ENCODE peak calls at places on chromosomes 5 and 9, in four cellular contexts. F, Y, M and I are unnamed samples.

GRCh38 chr9:87567566-87567965 is 69.9 kb downstream of the DAPK1 start:
- DNase-seq in M (no peak), Y (no peak), F (no peak), I (no peak)

GRCh38 chr5:75507841-75508240 is 3.6 kb downstream of the CERT1 start:
- DNase-seq in Y (no peak), M (no peak), F (no peak), I (no peak)

GRCh38 chr5:150587830-150588494 is 52.5 kb upstream of the SYNPO start:
- DNase-seq in M (no peak), F (no peak), Y (no peak), I (peak)

GRCh38 chr9:93598647-93599241 is 22.4 kb downstream of the PHF2 start:
- DNase-seq in F (no peak), Y (no peak), M (no peak), I (no peak)

GRCh38 chr9:127987103-127987614 is 6.4 kb upstream of the EEIG1 start:
- DNase-seq in F (peak), M (peak), Y (peak), I (peak)

GRCh38 chr9:3467593-3468219 is 58.1 kb downstream of the RFX3 start:
- DNase-seq in M (peak), F (peak), Y (peak), I (peak)

GRCh38 chr5:68711311-68712200 is 382.3 kb upstream of the SLC30A5 start:
- DNase-seq in F (no peak), Y (no peak), M (no peak), I (no peak)

GRCh38 chr5:53943938-53944337 is 366.4 kb downstream of the ARL15 start:
- DNase-seq in M (no peak), Y (no peak), F (no peak), I (no peak)

GRCh38 chr9:133877327-133877726 is 114.8 kb downstream of the VAV2 start:
- DNase-seq in F (no peak), Y (no peak), M (no peak), I (no peak)

GRCh38 chr5:111200828-111201227 is 23.4 kb upstream of the CAMK4 start:
- DNase-seq in F (no peak), M (no peak), Y (no peak), I (no peak)

GRCh38 chr5:154755361-154756202 is at the start of gene LARP1:
- DNase-seq in Y (peak), F (peak), M (peak), I (peak)

DNA sequence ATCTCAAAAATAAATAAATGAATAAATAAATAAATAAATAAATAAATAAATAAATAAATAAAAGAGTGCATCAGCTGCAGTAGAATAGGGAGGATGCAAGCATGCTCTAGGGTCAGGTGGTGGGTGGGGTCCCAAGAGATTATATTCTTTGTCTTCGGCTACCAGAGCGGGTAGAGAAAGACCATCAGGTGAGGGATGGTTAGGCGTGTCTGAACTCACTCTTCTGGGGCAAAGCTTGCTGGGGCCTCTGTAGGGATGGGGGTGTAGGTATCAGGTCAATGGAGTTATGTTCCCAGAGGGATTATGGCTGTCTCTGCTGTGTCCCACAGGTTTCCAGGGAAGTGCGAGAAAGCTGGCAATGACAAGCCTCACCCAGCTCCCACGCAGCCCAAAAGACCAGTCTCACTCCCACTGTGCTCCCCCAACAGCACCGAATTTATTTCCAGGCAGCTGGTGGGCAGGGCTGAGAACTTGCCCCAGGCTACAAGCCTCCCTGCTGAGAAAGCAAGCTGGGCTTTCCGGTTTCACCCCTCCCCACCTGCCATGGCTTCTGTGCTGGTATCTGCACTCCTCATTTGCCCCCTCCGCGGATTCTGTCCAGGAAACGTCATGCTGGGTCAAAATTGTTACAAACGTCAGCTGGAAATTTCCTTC is 180.8 kb downstream of the LURAP1L start:
- DNase-seq in Y (no peak), F (no peak), M (no peak), I (no peak)
- H3K27ac ChIP-seq in Y (no peak), F (no peak), M (no peak), I (no peak)

GRCh38 chr9:36872641-36873040 is 161.4 kb downstream of the PAX5 start:
- DNase-seq in M (no peak), Y (no peak), F (no peak), I (peak)

GRCh38 chr9:36873247-36873875 is 160.7 kb downstream of the PAX5 start:
- DNase-seq in F (peak), Y (peak), M (peak), I (peak)

GRCh38 chr9:36876056-36876455 is 158.0 kb downstream of the PAX5 start:
- DNase-seq in M (no peak), F (no peak), Y (no peak), I (peak)

GRCh38 chr9:36874921-36875320 is 159.1 kb downstream of the PAX5 start:
- DNase-seq in F (no peak), M (no peak), Y (no peak), I (peak)

DNA sequence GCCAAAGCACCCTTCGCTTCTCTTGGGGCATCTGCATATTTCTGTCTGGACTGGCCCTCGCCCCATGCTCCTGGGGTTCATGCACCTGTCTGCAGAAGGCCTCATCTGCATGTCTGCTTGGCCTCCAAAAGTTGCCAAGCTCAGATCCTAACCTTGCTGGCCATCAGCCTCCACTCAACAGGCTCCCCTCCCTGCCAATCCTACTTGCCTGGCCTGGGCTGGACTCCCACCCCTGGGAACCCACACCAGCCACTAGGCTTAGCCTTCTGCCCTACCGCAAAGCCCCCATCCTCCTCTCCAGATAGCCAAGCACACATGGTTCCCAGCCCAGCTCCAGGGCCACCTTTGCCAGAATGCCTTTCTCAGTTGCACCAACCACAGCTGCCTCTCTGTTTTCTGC is 159.8 kb downstream of the PAX5 start:
- DNase-seq in Y (no peak), M (no peak), F (no peak), I (peak)
- TF ChIP-seq POLR2A in Y (no peak), M (no peak), F (no peak), I (no peak)

GRCh38 chr5:72849546-72849945 is 33.1 kb downstream of the TNPO1 start:
- DNase-seq in M (no peak), F (no peak), Y (no peak), I (no peak)
- H3K27ac ChIP-seq in M (no peak), F (peak), Y (no peak), I (no peak)

DNA sequence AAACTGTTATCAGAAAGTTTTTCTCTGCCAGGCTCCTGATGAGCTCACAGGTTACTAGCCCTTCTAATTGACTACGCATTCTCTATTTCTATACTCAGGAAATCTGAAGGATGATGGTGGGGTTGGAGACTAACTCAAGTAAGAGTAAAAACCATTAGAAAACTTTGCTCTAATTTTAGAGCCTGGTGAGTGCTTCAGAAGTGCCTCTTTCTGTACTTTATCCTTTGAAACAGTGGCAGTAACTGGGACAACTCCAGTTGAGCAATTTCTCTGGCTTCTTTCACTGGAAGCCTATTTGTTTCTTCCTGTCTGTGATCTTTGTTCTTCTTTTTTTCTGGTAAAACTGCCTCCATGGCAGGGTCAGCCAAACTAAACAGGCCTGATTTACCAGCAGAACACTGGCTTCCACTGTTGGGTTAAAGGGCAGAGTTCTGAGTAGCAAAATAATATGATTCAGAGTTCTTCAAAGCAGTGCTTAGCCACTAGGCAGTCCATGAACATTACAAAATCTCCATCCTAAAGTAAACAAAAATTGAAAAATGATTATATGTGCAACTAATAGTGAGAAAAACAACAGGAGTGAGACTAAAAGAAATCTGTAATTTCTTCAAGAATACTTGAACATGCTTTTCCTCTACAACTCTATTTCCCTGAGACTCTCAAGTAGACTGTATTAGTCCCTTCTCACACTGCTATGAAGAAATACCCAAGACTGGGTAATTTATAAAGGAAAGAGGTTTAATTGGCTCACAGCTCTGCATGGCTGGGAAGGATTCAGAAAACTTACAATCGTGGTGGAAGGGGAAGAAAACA is 79.8 kb downstream of the MROH2B start:
- DNase-seq in M (no peak), F (peak), Y (peak), I (peak)
- TF ChIP-seq POLR2A in M (no peak), F (no peak), Y (no peak), I (no peak)

GRCh38 chr5:91123896-91124295 is 259.2 kb downstream of the ARRDC3 start:
- DNase-seq in Y (no peak), F (no peak), M (no peak), I (no peak)
- H3K27ac ChIP-seq in Y (no peak), F (no peak), M (peak), I (no peak)

GRCh38 chr5:179839328-179840256 is 18.9 kb downstream of the SQSTM1 start:
- DNase-seq in M (peak), Y (peak), F (peak), I (no peak)
- TF ChIP-seq POLR2A in M (no peak), Y (no peak), F (no peak), I (no peak)

GRCh38 chr5:96079962-96080361 is 118.3 kb upstream of the ELL2 start:
- DNase-seq in F (no peak), Y (no peak), M (no peak), I (no peak)

GRCh38 chr5:96083361-96083881 is 121.8 kb upstream of the ELL2 start:
- DNase-seq in M (no peak), F (no peak), Y (no peak), I (no peak)

GRCh38 chr5:96081276-96081858 is 119.7 kb upstream of the ELL2 start:
- DNase-seq in M (no peak), Y (no peak), F (no peak), I (no peak)

GRCh38 chr5:96079075-96079474 is 117.4 kb upstream of the ELL2 start:
- DNase-seq in Y (no peak), M (no peak), F (no peak), I (no peak)

DNA sequence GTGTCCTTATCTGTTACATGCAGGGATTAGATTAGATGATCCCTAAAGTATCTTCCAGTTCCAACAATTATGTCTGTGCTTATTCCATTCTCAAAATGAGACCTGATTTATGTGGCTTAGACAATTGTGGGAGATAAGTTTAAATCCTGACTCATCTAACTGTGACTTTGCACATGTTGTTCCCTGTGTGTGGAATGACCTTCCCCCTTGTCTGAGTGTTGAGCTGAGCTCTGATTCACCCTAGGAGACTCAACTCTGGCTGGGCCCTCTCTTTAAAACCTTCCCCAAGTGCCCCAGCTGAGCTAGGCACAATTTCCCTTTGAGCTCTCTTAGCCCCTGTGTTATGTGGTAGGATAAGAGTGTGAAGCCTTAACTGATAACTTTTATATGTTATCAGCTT is 118.9 kb upstream of the ELL2 start:
- DNase-seq in M (no peak), Y (no peak), F (no peak), I (no peak)
- H3K27ac ChIP-seq in M (no peak), Y (no peak), F (no peak), I (no peak)

GRCh38 chr9:129823934-129824601 is at the start of gene TOR1A:
- DNase-seq in Y (peak), F (peak), M (peak), I (peak)

GRCh38 chr9:129828051-129828450 is 4.1 kb upstream of the TOR1A start:
- DNase-seq in Y (no peak), M (no peak), F (no peak), I (no peak)

GRCh38 chr9:129826759-129827158 is 2.8 kb upstream of the TOR1A start:
- DNase-seq in F (no peak), M (no peak), Y (no peak), I (no peak)

GRCh38 chr9:129828969-129829368 is 5.0 kb upstream of the TOR1A start:
- DNase-seq in M (no peak), Y (no peak), F (no peak), I (no peak)

DNA sequence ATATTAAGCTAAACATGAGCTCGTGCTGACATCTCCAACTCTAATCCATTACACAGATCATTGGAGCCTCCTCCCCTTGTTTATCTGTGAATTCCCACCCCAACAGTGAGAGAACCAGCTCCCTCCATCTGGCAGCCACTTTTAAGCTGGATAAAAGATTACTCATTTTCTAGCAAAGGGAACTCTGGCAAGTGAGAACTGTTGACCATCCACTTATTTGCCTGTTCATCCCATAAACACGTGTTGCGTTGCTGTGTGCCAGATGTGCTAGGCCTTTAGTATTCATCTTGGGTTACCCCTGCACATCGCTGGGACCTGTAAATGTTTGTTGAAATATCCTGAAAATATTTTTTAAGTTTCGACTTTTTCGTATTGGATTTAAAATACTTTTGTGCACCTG is 2.4 kb upstream of the TOR1A start:
- DNase-seq in Y (no peak), M (no peak), F (no peak), I (no peak)
- TF ChIP-seq POLR2A in Y (no peak), M (no peak), F (no peak), I (no peak)

DNA sequence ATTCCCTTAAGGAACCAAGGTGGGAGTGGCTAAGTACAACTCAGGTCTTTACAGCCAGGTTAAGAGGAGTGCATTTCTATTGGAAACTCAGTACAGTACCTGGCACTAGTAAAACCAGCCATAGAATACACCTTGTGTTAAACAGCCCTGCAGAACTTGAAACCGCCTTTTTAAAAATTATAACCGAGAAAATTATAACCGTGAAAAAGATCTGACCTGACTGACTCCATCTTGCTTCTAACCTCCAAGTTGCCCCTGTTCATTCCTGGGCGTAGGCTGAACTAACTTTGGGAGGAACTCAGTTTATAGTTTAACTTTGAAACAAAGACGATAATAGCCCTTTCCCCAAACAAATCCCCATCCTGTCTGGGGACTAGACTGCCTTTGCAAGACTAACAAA is 132.3 kb downstream of the SUSD1 start:
- DNase-seq in Y (no peak), F (no peak), M (no peak), I (no peak)
- H3K27ac ChIP-seq in Y (no peak), F (no peak), M (no peak), I (no peak)